ENCODE peak calls at places on chromosomes 6 and 20, in ten cellular contexts. G is trophoblast cell; C is germinal center; O is EL; M is activated CD8-positive, alpha-beta memory T cell treated with anti-CD3 and anti-CD28 coated beads, Interleukin-2, amount 10 ng/mL, durations not matched to agents 7 days and 5 days; L is naive B cell; V is DMS79 treated with DMSO at 0.1 percent for 48 hours; F is choroid plexus epithelial cell; S is CD4-positive, CD25-positive, alpha-beta regulatory T cell; Y is stimulated activated naive CD4-positive, alpha-beta T cell. E is an unnamed sample.

GRCh38 chr6:6987749-6988148 is 120.0 kb upstream of the RREB1 start:
- DNase-seq in Y (no peak), C (no peak), F (no peak), V (no peak), O (no peak), M (no peak), S (no peak), L (no peak), G (no peak), E (no peak)

GRCh38 chr6:30263734-30264133 is 50.5 kb upstream of the TRIM26 start:
- DNase-seq in C (no peak), M (no peak), V (no peak), L (no peak), G (peak; percentile 76), S (no peak), O (peak; percentile 93), F (peak; percentile 59), Y (no peak), E (no peak)

GRCh38 chr20:56941101-56941686 is 312.1 kb downstream of the TFAP2C start:
- DNase-seq in V (no peak), S (no peak), L (no peak), Y (no peak), O (no peak), M (no peak), C (no peak), G (peak; percentile 56), F (peak; percentile 5), E (no peak)

GRCh38 chr20:19008497-19008896 is 194.9 kb downstream of the SCP2D1 start:
- DNase-seq in M (no peak), L (no peak), C (no peak), S (no peak), G (no peak), F (no peak), Y (no peak), V (no peak), O (no peak), E (no peak)

GRCh38 chr6:52233975-52234823 is 10.1 kb downstream of the IL17F start:
- DNase-seq in M (peak; percentile 57), F (peak; percentile 56), Y (no peak), L (no peak), V (no peak), S (no peak), G (peak; percentile 54), C (no peak), O (peak; percentile 70), E (peak; percentile 45)

GRCh38 chr20:4546786-4547185 is 174.9 kb upstream of the PRND start:
- DNase-seq in O (peak; percentile 93), Y (no peak), F (peak; percentile 77), V (no peak), G (no peak), M (no peak), L (no peak), S (no peak), C (no peak), E (peak; percentile 62)

GRCh38 chr6:147421903-147422302 is 86.6 kb upstream of the SAMD5 start:
- DNase-seq in O (no peak), G (no peak), Y (no peak), L (no peak), F (no peak), C (no peak), S (no peak), M (no peak), V (no peak), E (no peak)

GRCh38 chr20:13865825-13866351 is 81.1 kb downstream of the NDUFAF5 start:
- DNase-seq in Y (no peak), O (peak; percentile 74), C (no peak), M (no peak), S (no peak), G (peak; percentile 27), F (no peak), V (no peak), L (no peak), E (no peak)